ENCODE peak calls at places on chromosomes 6 and 20, in eight cellular contexts. W is fibroblast of lung, T is T-helper 9 cell, O is T-helper 22 cell, E is choroid plexus epithelial cell, H is amniotic stem cell, B is CMK, J is neuronal stem cell. F is an unnamed sample.

GRCh38 chr6:15577550-15578171 is 85.2 kb downstream of the DTNBP1 start:
- DNase-seq in W (no peak), T (no peak), O (no peak), E (no peak), H (no peak), B (no peak), J (no peak), F (no peak)

GRCh38 chr6:43172127-43173007 is 1.3 kb downstream of the SRF start:
- DNase-seq in W (peak), T (peak), O (peak), E (peak), H (no peak), B (peak), J (peak), F (peak)

GRCh38 chr20:23020230-23020629 is 14.9 kb upstream of the SSTR4 start:
- DNase-seq in W (no peak), T (no peak), O (no peak), E (no peak), H (no peak), B (no peak), J (no peak), F (no peak)

GRCh38 chr6:149001422-149001821 is 254.6 kb downstream of the UST start:
- DNase-seq in W (no peak), T (no peak), O (no peak), E (no peak), H (no peak), B (no peak), J (no peak), F (no peak)

GRCh38 chr20:50625986-50626677 is 65.2 kb downstream of the RIPOR3 start:
- DNase-seq in W (peak), T (no peak), O (no peak), E (peak), H (no peak), B (no peak), J (no peak), F (no peak)

GRCh38 chr6:6905961-6906518 is 201.7 kb upstream of the RREB1 start:
- DNase-seq in W (no peak), T (no peak), O (no peak), E (no peak), H (no peak), B (peak), J (no peak), F (no peak)

GRCh38 chr20:48012401-48012974 is 227.2 kb upstream of the SULF2 start:
- DNase-seq in W (peak), T (no peak), O (no peak), E (peak), H (no peak), B (no peak), J (no peak), F (peak)

GRCh38 chr20:59438201-59438600 is 137.8 kb downstream of the EDN3 start:
- DNase-seq in W (no peak), T (no peak), O (no peak), E (no peak), H (no peak), B (no peak), J (no peak), F (no peak)

GRCh38 chr6:111971866-111972532 is 81.9 kb upstream of the CCN6 start:
- DNase-seq in W (peak), T (no peak), O (no peak), E (no peak), H (no peak), B (no peak), J (no peak), F (no peak)

GRCh38 chr20:3691897-3692296 is 10.1 kb upstream of the ADAM33 start:
- DNase-seq in W (no peak), T (no peak), O (no peak), E (no peak), H (no peak), B (no peak), J (no peak), F (no peak)

GRCh38 chr6:2799936-2800527 is 34.8 kb downstream of the WRNIP1 start:
- DNase-seq in W (no peak), T (no peak), O (no peak), E (no peak), H (no peak), B (no peak), J (no peak), F (no peak)

GRCh38 chr6:127690092-127690491 is 113.1 kb downstream of the C6orf58 start:
- DNase-seq in W (peak), T (no peak), O (no peak), E (peak), H (peak), B (no peak), J (peak), F (no peak)

GRCh38 chr6:32439708-32440214 is at the start of gene HLA-DRA:
- DNase-seq in W (peak), T (no peak), O (peak), E (peak), H (no peak), B (no peak), J (peak), F (peak)

GRCh38 chr6:110965629-110966229 is 7.2 kb downstream of the GTF3C6 start:
- DNase-seq in W (no peak), T (no peak), O (no peak), E (no peak), H (no peak), B (no peak), J (no peak), F (no peak)

GRCh38 chr6:6243846-6244245 is 76.6 kb downstream of the F13A1 start:
- DNase-seq in W (no peak), T (no peak), O (no peak), E (no peak), H (no peak), B (no peak), J (no peak), F (peak)

GRCh38 chr6:27575594-27576361 is 102.9 kb upstream of the ZNF184 start:
- DNase-seq in W (peak), T (no peak), O (no peak), E (no peak), H (no peak), B (no peak), J (no peak), F (no peak)

GRCh38 chr6:132607544-132608233 is 16.4 kb downstream of the TAAR2 start:
- DNase-seq in W (no peak), T (no peak), O (no peak), E (no peak), H (no peak), B (no peak), J (no peak), F (no peak)

GRCh38 chr6:117955684-117956083 is 48.6 kb downstream of the SLC35F1 start:
- DNase-seq in W (no peak), T (no peak), O (no peak), E (no peak), H (no peak), B (no peak), J (no peak), F (no peak)

F was measured in LoVo.